ENCODE peak calls at places on chromosomes 5 and 9, in four cellular contexts. M is aorta, L is NCI-H82, N is stromal cell of bone marrow. C is an unnamed sample.

GRCh38 chr5:164608507-164608906 is 1103.1 kb downstream of the MAT2B start:
- DNase-seq in L (no peak), N (no peak), M (no peak), C (no peak)

GRCh38 chr5:31029925-31030324 is 163.6 kb upstream of the CDH6 start:
- DNase-seq in L (no peak), N (no peak), M (no peak), C (no peak)

GRCh38 chr5:3997670-3998069 is 402.0 kb downstream of the IRX1 start:
- DNase-seq in M (no peak), L (no peak), N (no peak), C (no peak)

GRCh38 chr5:206927-207536 is 10.9 kb downstream of the CCDC127 start:
- DNase-seq in L (no peak), N (no peak), M (peak; percentile 13), C (no peak)

GRCh38 chr9:121774715-121775613 is 123.5 kb downstream of the DAB2IP start:
- DNase-seq in L (no peak), N (no peak), M (peak; percentile 67), C (peak; percentile 41)

GRCh38 chr9:18861599-18862546 is 171.1 kb downstream of the SAXO1 start:
- DNase-seq in M (peak; percentile 83), L (no peak), N (peak; percentile 70), C (no peak)

GRCh38 chr9:38281196-38281595 is 111.3 kb upstream of the ALDH1B1 start:
- DNase-seq in L (no peak), N (no peak), M (no peak), C (no peak)

GRCh38 chr9:96655198-96655851 is at the start of gene PRXL2C:
- DNase-seq in N (peak; percentile 59), M (peak; percentile 98), L (peak; percentile 61), C (peak; percentile 91)

GRCh38 chr9:83583151-83584014 is 39.6 kb upstream of the IDNK start:
- DNase-seq in M (no peak), L (peak; percentile 68), N (peak; percentile 54), C (no peak)

GRCh38 chr5:131328536-131329186 is 64.8 kb downstream of the CDC42SE2 start:
- DNase-seq in N (no peak), M (no peak), L (no peak), C (no peak)

GRCh38 chr5:82334085-82334680 is 56.0 kb upstream of the RPS23 start:
- DNase-seq in L (no peak), N (no peak), M (no peak), C (no peak)

GRCh38 chr9:111036946-111037743 is 1.1 kb downstream of the LPAR1 start:
- DNase-seq in M (no peak), L (peak; percentile 3), N (no peak), C (no peak)

GRCh38 chr9:134304306-134304705 is 21.9 kb upstream of the RXRA start:
- DNase-seq in N (no peak), L (no peak), M (peak; percentile 67), C (peak; percentile 14)

GRCh38 chr9:121171236-121171635 is 30.4 kb downstream of the RAB14 start:
- DNase-seq in N (no peak), M (no peak), L (no peak), C (no peak)

GRCh38 chr5:68554566-68555279 is 339.2 kb downstream of the PIK3R1 start:
- DNase-seq in L (peak; percentile 66), M (peak; percentile 87), N (peak; percentile 71), C (no peak)

GRCh38 chr9:81635526-81636279 is 53.6 kb downstream of the TLE1 start:
- DNase-seq in N (no peak), L (no peak), M (no peak), C (no peak)

GRCh38 chr5:36679609-36680008 is 73.2 kb downstream of the SLC1A3 start:
- DNase-seq in N (no peak), L (no peak), M (no peak), C (no peak)

GRCh38 chr5:9468070-9468388 is 77.8 kb downstream of the SEMA5A start:
- DNase-seq in N (peak; percentile 93), M (no peak), L (no peak), C (no peak)

GRCh38 chr9:98450486-98450885 is 195.0 kb upstream of the TBC1D2 start:
- DNase-seq in L (no peak), M (no peak), N (no peak), C (no peak)

GRCh38 chr9:114259800-114260523 is 62.9 kb upstream of the ORM1 start:
- DNase-seq in N (no peak), L (peak; percentile 81), M (no peak), C (no peak)

GRCh38 chr5:14628346-14628745 is 36.2 kb upstream of the OTULIN start:
- DNase-seq in M (peak; percentile 79), N (peak; percentile 25), L (no peak), C (no peak)

GRCh38 chr5:56637321-56637920 is 177.9 kb upstream of the MAP3K1 start:
- DNase-seq in L (no peak), N (no peak), M (no peak), C (no peak)

C was measured in lower lobe of right lung.